ENCODE peak calls at places on chromosomes 16 and 17, in nine cellular contexts. T is M059J; Z is LoVo; K is T follicular helper cell; X is AG09309; V is omental fat pad; S is activated CD4-positive, alpha-beta T cell treated with anti-CD3 and anti-CD28 coated beads, Interleukin-2, amount 50 U/mL, for 4 hours; J is HS-27A; L is GM18507. W is an unnamed sample.

GRCh38 chr16:57999971-58000705 is at the start of gene ZNF319:
- DNase-seq in T (peak; percentile 20), Z (no peak), K (no peak), X (no peak), V (no peak), S (no peak), J (no peak), L (no peak), W (no peak)

GRCh38 chr16:63617990-63618763 is 1503.7 kb downstream of the CDH11 start:
- DNase-seq in T (no peak), Z (no peak), K (no peak), X (no peak), V (no peak), S (no peak), J (no peak), L (no peak), W (no peak)

GRCh38 chr17:17765359-17765758 is 71.4 kb downstream of the SREBF1 start:
- DNase-seq in T (no peak), Z (no peak), K (no peak), X (no peak), V (no peak), S (no peak), J (no peak), L (no peak), W (no peak)

GRCh38 chr16:89430436-89431157 is 59.8 kb downstream of the ANKRD11 start:
- DNase-seq in T (no peak), Z (no peak), K (no peak), X (no peak), V (no peak), S (no peak), J (no peak), L (no peak), W (no peak)

GRCh38 chr17:80361495-80362220 is 53.3 kb upstream of the ENDOV start:
- DNase-seq in T (peak; percentile 17), Z (no peak), K (no peak), X (no peak), V (no peak), S (no peak), J (no peak), L (no peak), W (peak; percentile 9)

GRCh38 chr17:75806822-75807500 is 22.4 kb downstream of the UNK start:
- DNase-seq in T (no peak), Z (no peak), K (no peak), X (no peak), V (no peak), S (no peak), J (no peak), L (no peak), W (no peak)

GRCh38 chr17:40349477-40350409 is 14.8 kb downstream of the GJD3 start:
- DNase-seq in T (peak; percentile 43), Z (no peak), K (no peak), X (no peak), V (no peak), S (no peak), J (no peak), L (no peak), W (no peak)

GRCh38 chr17:79338589-79338988 is 264.0 kb downstream of the ENGASE start:
- DNase-seq in T (peak; percentile 30), Z (no peak), K (no peak), X (no peak), V (no peak), S (no peak), J (no peak), L (no peak), W (peak; percentile 60)

GRCh38 chr17:40097087-40097486 is 3.3 kb downstream of the NR1D1 start:
- DNase-seq in T (no peak), Z (no peak), K (no peak), X (no peak), V (no peak), S (no peak), J (no peak), L (no peak), W (no peak)

GRCh38 chr17:79757140-79757745 is 20.7 kb upstream of the CBX2 start:
- DNase-seq in T (no peak), Z (no peak), K (no peak), X (no peak), V (no peak), S (no peak), J (no peak), L (no peak), W (no peak)

GRCh38 chr17:1515640-1516402 is 591 bp downstream of the INPP5K start:
- DNase-seq in T (peak; percentile 88), Z (peak; percentile 79), K (peak; percentile 36), X (peak; percentile 66), V (no peak), S (peak; percentile 45), J (peak; percentile 48), L (peak; percentile 64), W (peak; percentile 87)

GRCh38 chr17:50363217-50364060 is 9.5 kb downstream of the MRPL27 start:
- DNase-seq in T (peak; percentile 45), Z (no peak), K (no peak), X (no peak), V (no peak), S (no peak), J (no peak), L (no peak), W (no peak)

GRCh38 chr17:2295575-2295974 is 8.0 kb downstream of the SMG6 start:
- DNase-seq in T (peak; percentile 8), Z (no peak), K (no peak), X (no peak), V (no peak), S (no peak), J (no peak), L (no peak), W (no peak)

GRCh38 chr17:77840576-77841160 is 117.8 kb upstream of the TNRC6C start:
- DNase-seq in T (no peak), Z (no peak), K (no peak), X (no peak), V (no peak), S (no peak), J (no peak), L (no peak), W (no peak)

GRCh38 chr16:6682142-6682811 is 650.4 kb upstream of the RBFOX1 start:
- DNase-seq in T (peak; percentile 13), Z (peak; percentile 6), K (no peak), X (no peak), V (no peak), S (no peak), J (no peak), L (no peak), W (peak; percentile 34)

GRCh38 chr17:3639981-3640596 is 3.5 kb downstream of the CTNS start:
- DNase-seq in T (peak; percentile 37), Z (no peak), K (no peak), X (peak; percentile 45), V (no peak), S (no peak), J (no peak), L (no peak), W (no peak)

GRCh38 chr17:34302626-34303025 is 16.6 kb upstream of the CCL8 start:
- DNase-seq in T (no peak), Z (no peak), K (no peak), X (no peak), V (no peak), S (no peak), J (no peak), L (no peak), W (no peak)

GRCh38 chr16:10182186-10182683 is at the start of gene GRIN2A:
- DNase-seq in T (peak; percentile 66), Z (no peak), K (no peak), X (no peak), V (no peak), S (no peak), J (no peak), L (no peak), W (peak; percentile 42)

GRCh38 chr17:40442392-40443195 is 656 bp upstream of the IGFBP4 start:
- DNase-seq in T (no peak), Z (no peak), K (no peak), X (no peak), V (no peak), S (no peak), J (no peak), L (no peak), W (peak; percentile 60)

GRCh38 chr17:16943032-16943352 is 28.9 kb downstream of the TNFRSF13B start:
- DNase-seq in T (no peak), Z (no peak), K (no peak), X (no peak), V (no peak), S (no peak), J (no peak), L (no peak), W (no peak)

GRCh38 chr17:75517277-75517865 is 1.0 kb downstream of the TSEN54 start:
- DNase-seq in T (no peak), Z (peak; percentile 48), K (no peak), X (no peak), V (no peak), S (peak; percentile 20), J (no peak), L (no peak), W (no peak)

GRCh38 chr17:1206016-1206787 is 26.4 kb upstream of the ABR start:
- DNase-seq in T (no peak), Z (no peak), K (no peak), X (no peak), V (no peak), S (no peak), J (no peak), L (no peak), W (no peak)

GRCh38 chr16:86142801-86143236 is 243.9 kb downstream of the IRF8 start:
- DNase-seq in T (peak; percentile 99), Z (peak; percentile 53), K (no peak), X (peak; percentile 7), V (no peak), S (no peak), J (no peak), L (no peak), W (peak; percentile 47)

GRCh38 chr16:54266363-54266955 is 20.1 kb downstream of the IRX3 start:
- DNase-seq in T (no peak), Z (no peak), K (no peak), X (no peak), V (no peak), S (no peak), J (no peak), L (no peak), W (no peak)

GRCh38 chr16:595942-596735 is 6.3 kb downstream of the RAB40C start:
- DNase-seq in T (no peak), Z (no peak), K (no peak), X (no peak), V (no peak), S (no peak), J (no peak), L (no peak), W (no peak)

W was measured in Daoy.